ENCODE peak calls at places on chromosomes 13 and 19, in five cellular contexts. N, V, J, X and Y are unnamed samples.

GRCh38 chr19:56105090-56105701 is 15.9 kb downstream of the ZNF787 start:
- DNase-seq in N (peak), V (no peak), J (peak), X (no peak), Y (peak)

GRCh38 chr13:36346222-36347083 is at the start of gene SPART:
- DNase-seq in N (peak), V (peak), J (peak), X (no peak), Y (peak)

GRCh38 chr13:21060063-21060826 is 1.1 kb downstream of the LATS2 start:
- DNase-seq in N (no peak), V (no peak), J (peak), X (no peak), Y (no peak)

GRCh38 chr13:114019367-114019766 is 45.5 kb upstream of the C13orf46 start:
- DNase-seq in N (no peak), V (no peak), J (no peak), X (no peak), Y (no peak)

GRCh38 chr13:81714513-81714912 is 1373.6 kb upstream of the SPRY2 start:
- DNase-seq in N (no peak), V (no peak), J (no peak), X (no peak), Y (no peak)

GRCh38 chr19:44282846-44283245 is 22.0 kb downstream of the ZNF235 start:
- DNase-seq in N (no peak), V (no peak), J (peak), X (peak), Y (no peak)

GRCh38 chr19:19551862-19552192 is 13.8 kb downstream of the CILP2 start:
- DNase-seq in N (no peak), V (no peak), J (peak), X (no peak), Y (no peak)

GRCh38 chr13:75365724-75366173 is 116.2 kb downstream of the TBC1D4 start:
- DNase-seq in N (no peak), V (no peak), J (peak), X (peak), Y (no peak)

GRCh38 chr19:46030861-46031550 is 8.2 kb upstream of the PGLYRP1 start:
- DNase-seq in N (no peak), V (no peak), J (no peak), X (no peak), Y (no peak)

GRCh38 chr19:41376241-41376997 is at the start of gene TMEM91:
- DNase-seq in N (no peak), V (no peak), J (peak), X (no peak), Y (peak)

GRCh38 chr19:17790059-17790780 is 4.7 kb upstream of the B3GNT3 start:
- DNase-seq in N (no peak), V (no peak), J (no peak), X (no peak), Y (no peak)

GRCh38 chr19:55603581-55604292 is 1.7 kb upstream of the ZNF865 start:
- DNase-seq in N (no peak), V (no peak), J (no peak), X (no peak), Y (no peak)

GRCh38 chr19:17469371-17470203 is 737 bp upstream of the SLC27A1 start:
- DNase-seq in N (peak), V (peak), J (peak), X (peak), Y (peak)

GRCh38 chr13:112618501-112618900 is 30.5 kb upstream of the TUBGCP3 start:
- DNase-seq in N (no peak), V (no peak), J (no peak), X (no peak), Y (no peak)

GRCh38 chr19:18194554-18195238 is 1.7 kb downstream of the MPV17L2 start:
- DNase-seq in N (no peak), V (no peak), J (peak), X (no peak), Y (no peak)

GRCh38 chr13:87925006-87925405 is 253.8 kb downstream of the SLITRK5 start:
- DNase-seq in N (no peak), V (no peak), J (no peak), X (peak), Y (no peak)

GRCh38 chr19:13441810-13442512 is 64.3 kb downstream of the CACNA1A start:
- DNase-seq in N (no peak), V (peak), J (peak), X (no peak), Y (no peak)

GRCh38 chr19:29571181-29571580 is 34.9 kb upstream of the POP4 start:
- DNase-seq in N (no peak), V (no peak), J (no peak), X (no peak), Y (no peak)

GRCh38 chr13:22214184-22214583 is 543.3 kb downstream of the FGF9 start:
- DNase-seq in N (no peak), V (no peak), J (no peak), X (no peak), Y (no peak)

GRCh38 chr19:934865-935422 is 9.1 kb downstream of the ARID3A start:
- DNase-seq in N (peak), V (no peak), J (peak), X (no peak), Y (peak)

GRCh38 chr13:113584870-113585671 is 518 bp downstream of the TFDP1 start:
- DNase-seq in N (no peak), V (no peak), J (peak), X (no peak), Y (peak)